ENCODE peak calls at places on chromosomes 5 and 9, in four cellular contexts. One of them, this sample, is unnamed.

GRCh38 chr9:33476503-33476902 is 2.8 kb upstream of the NOL6 start:
- DNase-seq in kidney tubule cell: no peak
- DNase-seq in GM23248: no peak
- DNase-seq in transverse colon: no peak
- DNase-seq in this sample: no peak

GRCh38 chr5:96459313-96460109 is 26.5 kb upstream of the PCSK1 start:
- DNase-seq in kidney tubule cell: no peak
- DNase-seq in transverse colon: no peak
- DNase-seq in GM23248: no peak
- DNase-seq in this sample: no peak

GRCh38 chr5:82107277-82107676 is 135.5 kb downstream of the ATG10 start:
- DNase-seq in kidney tubule cell: no peak
- DNase-seq in GM23248: peak
- DNase-seq in transverse colon: no peak
- DNase-seq in this sample: no peak

GRCh38 chr9:4849364-4849763 is 56.6 kb downstream of the RCL1 start:
- DNase-seq in kidney tubule cell: peak
- DNase-seq in GM23248: no peak
- DNase-seq in transverse colon: no peak
- DNase-seq in this sample: no peak

GRCh38 chr9:129569506-129570449 is 51.1 kb downstream of the C9orf50 start:
- DNase-seq in transverse colon: no peak
- DNase-seq in kidney tubule cell: peak
- DNase-seq in GM23248: peak
- DNase-seq in this sample: no peak

GRCh38 chr5:179023528-179024189 is at the start of gene ZNF879:
- DNase-seq in transverse colon: peak
- DNase-seq in GM23248: peak
- DNase-seq in kidney tubule cell: peak
- DNase-seq in this sample: peak

GRCh38 chr5:11494340-11494739 is 409.9 kb downstream of the CTNND2 start:
- DNase-seq in transverse colon: no peak
- DNase-seq in GM23248: peak
- DNase-seq in kidney tubule cell: peak
- DNase-seq in this sample: no peak

GRCh38 chr9:127987103-127987614 is 6.4 kb upstream of the EEIG1 start:
- DNase-seq in kidney tubule cell: peak
- DNase-seq in GM23248: peak
- DNase-seq in transverse colon: no peak
- DNase-seq in this sample: peak

GRCh38 chr9:74762950-74763349 is 124.8 kb downstream of the TRPM6 start:
- DNase-seq in kidney tubule cell: no peak
- DNase-seq in transverse colon: no peak
- DNase-seq in GM23248: no peak
- DNase-seq in this sample: no peak

GRCh38 chr5:154766558-154767281 is 11.5 kb downstream of the LARP1 start:
- DNase-seq in kidney tubule cell: no peak
- DNase-seq in transverse colon: no peak
- DNase-seq in GM23248: no peak
- DNase-seq in this sample: no peak

GRCh38 chr9:137482094-137482781 is 23.1 kb upstream of the NSMF start:
- DNase-seq in GM23248: peak
- DNase-seq in transverse colon: no peak
- DNase-seq in kidney tubule cell: peak
- DNase-seq in this sample: peak

GRCh38 chr9:104868687-104869404 is 59.1 kb downstream of the ABCA1 start:
- DNase-seq in transverse colon: peak
- DNase-seq in kidney tubule cell: peak
- DNase-seq in GM23248: peak
- DNase-seq in this sample: peak

GRCh38 chr9:108412755-108413154 is 443.0 kb downstream of the ACTL7B start:
- DNase-seq in GM23248: peak
- DNase-seq in kidney tubule cell: peak
- DNase-seq in transverse colon: no peak
- DNase-seq in this sample: peak

GRCh38 chr5:124742983-124743533 is 3.4 kb downstream of the ZNF608 start:
- DNase-seq in transverse colon: peak
- DNase-seq in kidney tubule cell: peak
- DNase-seq in GM23248: peak
- DNase-seq in this sample: peak

GRCh38 chr5:140988036-140988997 is 22.0 kb downstream of the PCDHAC2 start:
- DNase-seq in transverse colon: no peak
- DNase-seq in kidney tubule cell: peak
- DNase-seq in GM23248: no peak
- DNase-seq in this sample: peak

GRCh38 chr5:66850354-66851075 is 254.3 kb downstream of the MAST4 start:
- DNase-seq in transverse colon: no peak
- DNase-seq in kidney tubule cell: peak
- DNase-seq in GM23248: peak
- DNase-seq in this sample: no peak

GRCh38 chr9:121532881-121533280 is 33.2 kb upstream of the GGTA1 start:
- DNase-seq in kidney tubule cell: no peak
- DNase-seq in GM23248: no peak
- DNase-seq in transverse colon: no peak
- DNase-seq in this sample: no peak

GRCh38 chr5:148436029-148436428 is 52.3 kb downstream of the FBXO38 start:
- DNase-seq in GM23248: no peak
- DNase-seq in transverse colon: no peak
- DNase-seq in kidney tubule cell: no peak
- DNase-seq in this sample: no peak

GRCh38 chr9:16247188-16247875 is 623.1 kb downstream of the BNC2 start:
- DNase-seq in transverse colon: no peak
- DNase-seq in GM23248: peak
- DNase-seq in kidney tubule cell: peak
- DNase-seq in this sample: peak

GRCh38 chr9:110116543-110116885 is 91.4 kb downstream of the C9orf152 start:
- DNase-seq in GM23248: peak
- DNase-seq in kidney tubule cell: peak
- DNase-seq in transverse colon: no peak
- DNase-seq in this sample: peak

GRCh38 chr5:135986891-135987401 is 32.2 kb upstream of the LECT2 start:
- DNase-seq in GM23248: peak
- DNase-seq in kidney tubule cell: no peak
- DNase-seq in transverse colon: no peak
- DNase-seq in this sample: no peak

GRCh38 chr9:120621941-120622340 is 42.0 kb upstream of the CDK5RAP2 start:
- DNase-seq in GM23248: no peak
- DNase-seq in transverse colon: no peak
- DNase-seq in kidney tubule cell: no peak
- DNase-seq in this sample: no peak

GRCh38 chr5:172311026-172311425 is 27.5 kb upstream of the UBTD2 start:
- DNase-seq in transverse colon: no peak
- DNase-seq in GM23248: no peak
- DNase-seq in kidney tubule cell: no peak
- DNase-seq in this sample: no peak

GRCh38 chr5:28961806-28962205 is 1923.4 kb upstream of the CDH9 start:
- DNase-seq in transverse colon: no peak
- DNase-seq in GM23248: no peak
- DNase-seq in kidney tubule cell: no peak
- DNase-seq in this sample: no peak

GRCh38 chr5:173859315-173860038 is 28.7 kb upstream of the CPEB4 start:
- DNase-seq in transverse colon: no peak
- DNase-seq in GM23248: no peak
- DNase-seq in kidney tubule cell: peak
- DNase-seq in this sample: no peak

GRCh38 chr9:81649475-81649874 is 39.9 kb downstream of the TLE1 start:
- DNase-seq in transverse colon: peak
- DNase-seq in kidney tubule cell: no peak
- DNase-seq in GM23248: no peak
- DNase-seq in this sample: no peak

GRCh38 chr5:179115845-179116524 is 55.8 kb downstream of the ZNF354C start:
- DNase-seq in GM23248: no peak
- DNase-seq in transverse colon: no peak
- DNase-seq in kidney tubule cell: no peak
- DNase-seq in this sample: no peak

GRCh38 chr9:76859860-76860259 is 46.1 kb downstream of the PRUNE2 start:
- DNase-seq in transverse colon: no peak
- DNase-seq in GM23248: no peak
- DNase-seq in kidney tubule cell: no peak
- DNase-seq in this sample: peak

GRCh38 chr5:3595102-3595961 is at the start of gene IRX1:
- DNase-seq in GM23248: peak
- DNase-seq in kidney tubule cell: peak
- DNase-seq in transverse colon: no peak
- DNase-seq in this sample: peak